ENCODE peak calls at places on chromosomes 3 and 15, in eight cellular contexts. S is uterus; M is K562; K is hepatocyte; Y is adrenal gland; N is mammary epithelial cell; I is CD4-positive, alpha-beta T cell; Q is upper lobe of left lung. G is an unnamed sample.
A peak's percentile ranks its signal among the peaks of the same experiment; 100 is the strongest.

GRCh38 chr3:38332202-38332601 is 14.4 kb upstream of the XYLB start:
- DNase-seq in S (no peak), M (no peak), K (no peak), Y (no peak), N (no peak), I (no peak), Q (no peak), G (no peak)

GRCh38 chr3:136899622-136900158 is 37.7 kb downstream of the NCK1 start:
- DNase-seq in S (no peak), M (peak; percentile 61), K (no peak), Y (no peak), N (no peak), I (no peak), Q (no peak), G (no peak)

GRCh38 chr3:189122526-189123205 is 49.1 kb upstream of the TPRG1 start:
- DNase-seq in S (no peak), M (no peak), K (no peak), Y (no peak), N (no peak), I (no peak), Q (no peak), G (no peak)

GRCh38 chr15:69941931-69942471 is 155.7 kb downstream of the TLE3 start:
- DNase-seq in S (no peak), M (no peak), K (no peak), Y (no peak), N (no peak), I (no peak), Q (no peak), G (no peak)

GRCh38 chr3:105798381-105798934 is 70.4 kb downstream of the CBLB start:
- DNase-seq in S (no peak), M (no peak), K (no peak), Y (no peak), N (no peak), I (no peak), Q (no peak), G (no peak)

GRCh38 chr3:149801639-149802038 is 9.3 kb upstream of the ANKUB1 start:
- DNase-seq in S (no peak), M (no peak), K (no peak), Y (no peak), N (no peak), I (no peak), Q (no peak), G (no peak)

GRCh38 chr3:188220988-188221818 is 67.2 kb downstream of the LPP start:
- DNase-seq in S (peak; percentile 76), M (no peak), K (no peak), Y (peak; percentile 72), N (peak; percentile 43), I (no peak), Q (no peak), G (no peak)

GRCh38 chr15:25600751-25601150 is 161.9 kb upstream of the UBE3A start:
- DNase-seq in S (no peak), M (no peak), K (no peak), Y (no peak), N (no peak), I (no peak), Q (no peak), G (no peak)

GRCh38 chr15:77795446-77795845 is 162.7 kb upstream of the LINGO1 start:
- DNase-seq in S (no peak), M (no peak), K (no peak), Y (no peak), N (no peak), I (no peak), Q (no peak), G (no peak)

GRCh38 chr3:31704651-31705179 is 172.0 kb downstream of the STT3B start:
- DNase-seq in S (no peak), M (no peak), K (peak; percentile 19), Y (peak; percentile 90), N (peak; percentile 50), I (no peak), Q (peak; percentile 62), G (peak; percentile 21)

GRCh38 chr15:72344602-72345001 is 24.6 kb upstream of the CELF6 start:
- DNase-seq in S (no peak), M (no peak), K (no peak), Y (no peak), N (no peak), I (no peak), Q (no peak), G (no peak)

GRCh38 chr3:129230311-129231019 is 18.9 kb upstream of the COPG1 start:
- DNase-seq in S (no peak), M (peak; percentile 71), K (no peak), Y (peak; percentile 75), N (peak; percentile 91), I (no peak), Q (peak; percentile 60), G (peak; percentile 24)

GRCh38 chr3:186109897-186110803 is 1.3 kb upstream of the ETV5 start:
- DNase-seq in S (peak; percentile 32), M (peak; percentile 37), K (peak; percentile 42), Y (peak; percentile 55), N (no peak), I (no peak), Q (peak; percentile 42), G (peak; percentile 40)

GRCh38 chr15:49101536-49101935 is 53.9 kb downstream of the COPS2 start:
- DNase-seq in S (no peak), M (no peak), K (no peak), Y (no peak), N (no peak), I (no peak), Q (no peak), G (no peak)

GRCh38 chr3:179898024-179898423 is 138.7 kb downstream of the PEX5L start:
- DNase-seq in S (no peak), M (peak; percentile 79), K (peak; percentile 65), Y (no peak), N (peak; percentile 42), I (no peak), Q (no peak), G (peak; percentile 78)

GRCh38 chr15:74414603-74415338 is 19.0 kb downstream of the SEMA7A start:
- DNase-seq in S (no peak), M (no peak), K (no peak), Y (no peak), N (no peak), I (no peak), Q (no peak), G (no peak)

GRCh38 chr3:132669256-132669777 is 9.2 kb downstream of the UBA5 start:
- DNase-seq in S (no peak), M (no peak), K (no peak), Y (peak; percentile 23), N (no peak), I (no peak), Q (no peak), G (no peak)
- H3K27me3 ChIP-seq in S (no peaks in the 10 kb centered on the region), M (no peaks in the 10 kb centered on the region), K (no peaks in the 10 kb centered on the region), Y (no peaks in the 10 kb centered on the region), N (no peaks in the 10 kb centered on the region), I (no peaks in the 10 kb centered on the region), Q (no peaks in the 10 kb centered on the region), G (no peaks in the 10 kb centered on the region)

DNA sequence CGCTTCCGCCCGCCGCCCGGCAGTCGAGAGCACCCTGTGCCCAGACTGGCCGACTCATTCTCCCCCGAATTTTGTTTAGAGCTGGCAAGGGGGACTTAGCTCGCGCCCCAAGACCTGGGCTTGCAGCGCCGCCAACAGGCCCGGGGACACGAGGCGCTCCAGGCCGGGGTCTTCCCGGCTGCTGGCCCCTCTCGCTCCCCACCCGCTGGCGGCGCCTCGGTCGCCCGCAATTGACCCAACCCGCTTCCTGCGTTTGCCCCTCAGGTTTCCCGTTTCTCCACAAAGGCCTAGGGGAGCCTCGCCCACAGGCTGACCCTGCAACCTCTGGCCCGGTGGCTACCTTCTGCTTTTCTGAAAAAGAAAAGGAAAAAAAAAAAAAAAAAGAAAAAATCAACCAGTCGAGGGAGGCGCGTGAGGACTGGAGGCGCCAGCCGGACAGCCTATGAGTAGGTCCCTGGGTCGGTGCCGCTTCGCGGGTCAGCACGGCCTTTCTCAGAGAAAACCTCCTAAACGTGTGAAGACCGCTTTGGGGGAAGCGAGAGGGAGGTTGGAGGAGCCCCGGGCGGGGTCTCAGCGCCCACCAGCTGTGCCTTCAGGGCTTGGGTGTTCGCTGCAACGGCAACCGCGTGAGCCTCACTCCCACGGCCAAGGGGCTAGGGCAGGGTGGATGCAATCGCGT is 7.2 kb downstream of the FOXL2 start:
- DNase-seq in S (no peak), M (no peak), K (no peak), Y (no peak), N (no peak), I (no peak), Q (no peak), G (no peak)
- H3K27me3 ChIP-seq in S (peaks cover 22% of the 10 kb centered on the region), M (no peaks in the 10 kb centered on the region), K (peaks cover 98% of the 10 kb centered on the region), Y (peaks cover 81% of the 10 kb centered on the region), N (peaks cover 40% of the 10 kb centered on the region), I (peaks cover 97% of the 10 kb centered on the region), Q (peaks cover 90% of the 10 kb centered on the region), G (peaks cover 100% of the 10 kb centered on the region)

GRCh38 chr15:37102315-37103021 is 2.1 kb upstream of the MEIS2 start:
- DNase-seq in S (peak; percentile 58), M (peak; percentile 57), K (no peak), Y (peak; percentile 56), N (no peak), I (no peak), Q (no peak), G (peak; percentile 64)
- H3K27me3 ChIP-seq in S (no peaks in the 10 kb centered on the region), M (no peaks in the 10 kb centered on the region), K (peaks cover 55% of the 10 kb centered on the region), Y (no peaks in the 10 kb centered on the region), N (no peaks in the 10 kb centered on the region), I (peaks cover 85% of the 10 kb centered on the region), Q (peaks cover 19% of the 10 kb centered on the region), G (no peaks in the 10 kb centered on the region)

GRCh38 chr3:4690277-4690676 is 197.1 kb downstream of the ITPR1 start:
- DNase-seq in S (no peak), M (no peak), K (no peak), Y (no peak), N (no peak), I (no peak), Q (no peak), G (no peak)
- H3K27me3 ChIP-seq in S (no peaks in the 10 kb centered on the region), M (no peaks in the 10 kb centered on the region), K (no peaks in the 10 kb centered on the region), Y (no peaks in the 10 kb centered on the region), N (no peaks in the 10 kb centered on the region), I (no peaks in the 10 kb centered on the region), Q (no peaks in the 10 kb centered on the region), G (no peaks in the 10 kb centered on the region)

DNA sequence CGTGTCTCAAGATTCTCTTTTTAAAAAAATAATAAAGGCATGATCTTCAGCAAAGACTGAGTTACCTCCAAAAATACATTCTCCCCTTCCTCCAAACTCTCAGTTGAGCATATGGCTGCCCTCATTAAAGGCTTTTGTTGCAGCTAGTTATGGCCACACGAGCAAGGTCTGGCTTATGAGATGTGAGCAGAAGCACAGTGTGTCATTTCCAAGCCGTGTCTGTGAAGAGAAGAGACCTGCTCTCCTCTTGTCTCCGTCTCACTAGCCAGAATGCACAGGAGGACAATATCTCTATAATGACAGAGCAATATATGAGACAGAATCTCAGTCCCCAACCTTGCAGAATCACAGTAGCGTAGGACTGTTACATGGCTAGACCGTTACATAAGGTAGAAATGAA is 152.3 kb downstream of the MAGI1 start:
- DNase-seq in S (no peak), M (no peak), K (no peak), Y (no peak), N (no peak), I (no peak), Q (no peak), G (no peak)
- H3K27me3 ChIP-seq in S (no peaks in the 10 kb centered on the region), M (no peaks in the 10 kb centered on the region), K (no peaks in the 10 kb centered on the region), Y (no peaks in the 10 kb centered on the region), N (no peaks in the 10 kb centered on the region), I (no peaks in the 10 kb centered on the region), Q (no peaks in the 10 kb centered on the region), G (no peaks in the 10 kb centered on the region)

G was measured in BE2C.